ENCODE peak calls at places on chromosomes 12 and 14, in four cellular contexts. D is K562, T is HepG2, W is SK-N-SH. E is an unnamed sample.
A peak's percentile ranks its signal among the peaks of the same experiment; 100 is the strongest.

GRCh38 chr12:17335487-17335886 is 729.5 kb upstream of the LMO3 start:
- DNase-seq in T (no peak), W (no peak), D (no peak), E (no peak)

GRCh38 chr12:26918321-26919215 is 19.2 kb downstream of the INTS13 start:
- DNase-seq in D (no peak), T (no peak), W (no peak), E (no peak)

GRCh38 chr12:81245458-81245857 is 167.6 kb downstream of the ACSS3 start:
- DNase-seq in D (no peak), T (no peak), W (no peak), E (no peak)

GRCh38 chr14:64965356-64966000 is 6.7 kb downstream of the RAB15 start:
- DNase-seq in D (no peak), W (no peak), T (no peak), E (no peak)

GRCh38 chr12:93773122-93773871 is 96.1 kb downstream of the CRADD start:
- DNase-seq in T (no peak), D (peak; percentile 33), W (no peak), E (no peak)

GRCh38 chr12:106757623-106758348 is 16.7 kb upstream of the RIC8B start:
- DNase-seq in W (no peak), T (peak; percentile 32), D (no peak), E (no peak)

GRCh38 chr14:98458702-98459101 is 813.3 kb downstream of the BCL11B start:
- DNase-seq in W (no peak), T (no peak), D (no peak), E (no peak)

GRCh38 chr14:50932159-50932558 is 12.1 kb downstream of the PYGL start:
- DNase-seq in W (no peak), T (no peak), D (no peak), E (no peak)

GRCh38 chr12:59886131-59886751 is 290.4 kb downstream of the SLC16A7 start:
- DNase-seq in T (no peak), W (no peak), D (no peak), E (no peak)

GRCh38 chr14:61476737-61477410 is 155.5 kb downstream of the PRKCH start:
- DNase-seq in D (peak; percentile 11), W (peak; percentile 36), T (no peak), E (no peak)

GRCh38 chr14:100842799-100843198 is 16.9 kb downstream of the MEG3 start:
- DNase-seq in T (no peak), D (no peak), W (no peak), E (no peak)

GRCh38 chr12:31362759-31363415 is 36.9 kb upstream of the SINHCAF start:
- DNase-seq in D (peak; percentile 38), T (peak; percentile 35), W (no peak), E (peak; percentile 47)

GRCh38 chr12:62700091-62700490 is 233.5 kb downstream of the MON2 start:
- DNase-seq in T (no peak), D (no peak), W (no peak), E (no peak)

GRCh38 chr14:51472881-51473280 is 178.8 kb upstream of the FRMD6 start:
- DNase-seq in W (peak; percentile 68), T (no peak), D (no peak), E (no peak)

GRCh38 chr12:2284857-2285256 is 232.1 kb downstream of the CACNA1C start:
- DNase-seq in T (peak; percentile 29), W (peak; percentile 86), D (peak; percentile 27), E (peak; percentile 89)

GRCh38 chr12:89247541-89247942 is 104.8 kb downstream of the DUSP6 start:
- DNase-seq in W (peak; percentile 22), T (peak; percentile 36), D (no peak), E (no peak)

GRCh38 chr12:104049278-104050257 is at the start of gene GLT8D2:
- DNase-seq in T (no peak), W (peak; percentile 70), D (no peak), E (peak; percentile 70)

DNA sequence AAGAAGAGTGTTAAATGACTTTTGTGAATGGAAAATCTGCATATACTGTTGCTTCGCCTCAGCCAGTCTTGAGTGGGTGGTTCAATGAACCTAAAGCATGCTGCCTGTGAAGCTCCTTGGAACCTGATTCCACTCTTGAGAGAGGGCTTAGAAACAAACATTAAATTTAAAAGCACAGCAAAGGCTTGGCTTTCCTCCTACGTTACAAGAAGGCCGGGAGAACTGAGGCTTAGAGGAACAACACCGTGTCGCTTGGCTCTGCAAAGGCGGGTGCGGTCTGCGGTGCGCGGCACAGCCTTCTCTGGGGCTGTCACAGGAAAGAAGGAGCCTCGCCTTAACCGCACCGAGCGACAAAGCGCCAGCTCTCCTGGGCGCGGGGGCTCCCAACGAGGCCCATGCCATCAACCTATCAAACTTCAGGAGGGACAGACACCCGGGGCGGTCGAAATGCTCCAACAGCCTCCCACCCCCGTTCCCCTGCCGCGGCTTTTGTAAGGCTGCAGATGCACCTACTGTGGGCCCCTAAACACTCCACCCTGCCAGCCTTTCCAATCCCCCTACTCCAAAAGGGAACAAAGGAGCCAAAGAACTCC is 791 bp downstream of the OSBPL8 start:
- DNase-seq in D (peak; percentile 50), T (peak; percentile 27), W (peak; percentile 51), E (peak; percentile 44)
- TF ChIP-seq FOXJ3 in D (no peak), T (no peak), W (no peak), E (no peak)

DNA sequence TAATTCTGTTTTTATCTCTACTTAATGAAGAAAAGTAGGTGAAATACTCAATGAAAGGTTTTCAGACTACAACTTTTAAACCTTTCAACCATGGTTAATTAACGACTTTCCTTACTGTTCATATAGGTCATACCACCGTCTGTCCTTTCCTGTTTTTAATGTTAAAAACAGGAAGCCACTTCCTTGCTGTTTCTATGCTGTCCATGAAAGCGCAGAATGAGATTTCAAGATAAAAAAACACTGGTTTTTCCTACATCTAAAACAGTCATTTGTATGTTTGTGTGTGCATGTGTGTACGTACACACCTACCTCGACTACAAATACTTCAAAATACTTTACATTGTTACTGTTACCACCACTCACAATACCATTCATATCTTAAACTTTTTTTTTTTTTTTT is 27.3 kb downstream of the SPTLC2 start:
- DNase-seq in D (no peak), W (no peak), T (no peak), E (no peak)
- TF ChIP-seq FOXJ3 in D (no peak), W (no peak), T (no peak), E (no peak)

DNA sequence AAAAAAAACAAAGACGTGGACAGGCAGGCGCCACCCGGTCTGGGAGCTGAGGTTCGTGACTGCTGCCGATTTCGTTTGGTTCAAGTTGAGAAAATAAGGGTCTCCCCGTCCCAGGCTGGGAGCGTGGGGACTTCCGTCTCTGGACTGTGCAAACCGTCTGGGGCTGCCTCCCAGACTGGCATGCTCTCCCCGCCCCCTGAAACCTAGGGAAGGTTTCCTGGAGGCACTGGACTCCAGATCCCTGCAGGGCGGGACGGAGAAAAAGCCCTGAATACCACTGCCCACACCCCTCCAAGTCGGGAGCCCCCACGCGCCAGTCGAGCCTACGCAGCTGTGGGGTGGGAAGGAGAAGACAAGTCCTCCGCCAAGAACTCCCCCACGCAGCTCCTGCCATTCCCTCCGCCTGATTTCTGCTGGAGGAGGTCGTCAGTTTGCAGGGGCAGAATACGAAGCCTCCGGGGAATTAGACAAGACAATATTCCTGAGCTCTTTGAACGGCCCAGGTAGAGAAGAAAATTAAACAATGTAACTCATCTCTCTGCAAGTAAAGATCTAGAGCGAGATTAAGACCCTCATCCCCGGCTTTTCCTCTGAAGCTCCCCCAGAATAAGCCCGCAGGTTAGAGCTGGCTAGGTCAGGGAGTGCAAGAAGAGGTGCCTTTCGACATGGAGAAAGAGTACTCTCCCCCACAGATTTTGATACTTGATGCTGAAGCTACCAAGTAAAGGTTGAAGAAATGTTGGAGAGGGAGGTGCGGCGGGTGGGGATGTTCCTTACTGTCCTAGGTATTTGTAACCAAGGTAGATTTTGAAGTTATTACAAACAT is 10.4 kb upstream of the HOXC13 start:
- DNase-seq in T (no peak), D (no peak), W (no peak), E (peak; percentile 17)
- TF ChIP-seq FOXJ3 in T (no peak), D (no peak), W (no peak), E (no peak)

GRCh38 chr12:110563702-110564470 is 19.2 kb downstream of the PPTC7 start:
- DNase-seq in D (no peak), T (no peak), W (no peak), E (no peak)
- TF ChIP-seq FOXJ3 in D (no peak), T (no peak), W (no peak), E (no peak)

GRCh38 chr12:38157933-38158401 is 158.6 kb upstream of the ALG10B start:
- DNase-seq in W (no peak), D (no peak), T (no peak), E (no peak)
- TF ChIP-seq FOXJ3 in W (no peak), D (no peak), T (no peak), E (no peak)

GRCh38 chr14:23297096-23297495 is 5.6 kb downstream of the PPP1R3E start:
- DNase-seq in D (no peak), W (no peak), T (no peak), E (no peak)

GRCh38 chr14:23297878-23298277 is 4.8 kb downstream of the PPP1R3E start:
- DNase-seq in T (no peak), D (no peak), W (no peak), E (no peak)

GRCh38 chr14:23294346-23294733 is 8.3 kb downstream of the PPP1R3E start:
- DNase-seq in D (no peak), T (no peak), W (no peak), E (no peak)

GRCh38 chr14:23296012-23296777 is 6.5 kb downstream of the PPP1R3E start:
- DNase-seq in W (no peak), T (no peak), D (no peak), E (no peak)

GRCh38 chr14:23294734-23295561 is 7.7 kb downstream of the PPP1R3E start:
- DNase-seq in W (peak; percentile 54), D (peak; percentile 41), T (peak; percentile 77), E (peak; percentile 28)
- TF ChIP-seq FOXJ3 in W (no peak), D (no peak), T (peak; percentile 3), E (no peak)

GRCh38 chr12:52241205-52241842 is 8.3 kb downstream of the KRT7 start:
- DNase-seq in D (no peak), T (no peak), W (peak; percentile 13), E (no peak)
- TF ChIP-seq FOXJ3 in D (no peak), T (no peak), W (no peak), E (no peak)

GRCh38 chr14:95248422-95248821 is 71.3 kb downstream of the CLMN start:
- DNase-seq in D (no peak), W (no peak), T (no peak), E (no peak)
- TF ChIP-seq FOXJ3 in D (no peak), W (no peak), T (no peak), E (no peak)

GRCh38 chr14:20622816-20623291 is 18.6 kb downstream of the OR6S1 start:
- DNase-seq in T (no peak), W (no peak), D (no peak), E (no peak)
- TF ChIP-seq FOXJ3 in T (no peak), W (no peak), D (no peak), E (no peak)

DNA sequence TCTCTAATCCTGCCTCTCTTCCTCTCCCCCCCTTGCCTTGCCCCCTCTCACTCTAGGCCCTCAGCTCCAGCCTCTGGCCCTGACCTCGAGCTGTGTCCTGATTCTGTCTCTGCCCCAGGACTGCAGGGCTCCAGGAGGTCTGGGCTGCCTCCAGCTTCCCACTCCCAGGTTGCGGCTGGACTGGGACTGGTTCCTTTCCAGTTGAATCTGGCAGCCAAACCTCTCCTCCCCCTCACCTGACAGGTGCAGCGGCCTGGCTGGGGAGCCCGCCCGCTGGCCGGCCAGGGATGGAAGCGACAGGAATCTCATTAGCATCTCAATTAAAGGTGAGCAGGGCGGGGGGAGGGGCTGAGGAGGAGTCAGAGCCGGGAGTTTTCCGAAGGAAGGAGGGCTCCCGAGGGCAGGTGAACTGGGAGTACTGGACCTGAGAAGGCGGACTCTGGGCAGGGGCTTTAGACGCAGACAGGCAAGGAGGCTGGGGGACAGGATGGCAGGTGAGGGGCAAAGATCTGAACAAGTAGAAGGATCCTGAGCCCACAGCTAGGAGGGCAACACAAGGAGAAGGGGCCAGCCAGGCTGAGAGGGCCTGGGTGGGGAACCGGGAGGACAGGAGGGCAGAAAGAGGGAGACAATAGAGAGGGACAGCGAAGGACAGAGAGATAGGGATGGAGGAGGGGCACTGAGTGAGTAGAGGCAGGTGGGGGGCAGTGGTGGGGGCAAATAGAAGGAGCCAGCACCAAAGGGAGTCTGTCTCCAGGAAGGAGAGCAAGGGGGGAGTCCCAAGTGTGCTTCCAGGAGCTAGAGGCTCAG is at the start of gene SCNN1A:
- DNase-seq in T (no peak), D (no peak), W (no peak), E (peak; percentile 95)
- TF ChIP-seq FOXJ3 in T (no peak), D (no peak), W (no peak), E (no peak)

E was measured in WTC11.